ENCODE peak calls at places on chromosome 6, in four cellular contexts. S is A549, B is GM12878, V is HepG2. O is an unnamed sample.

GRCh38 chr6:7505196-7505699 is 36.2 kb upstream of the DSP start:
- DNase-seq in S (peak), B (no peak), V (peak), O (no peak)

GRCh38 chr6:108133594-108134179 is 32.1 kb upstream of the NR2E1 start:
- DNase-seq in S (peak), B (no peak), V (peak), O (peak)

GRCh38 chr6:47047479-47048411 is 5.6 kb upstream of the ADGRF1 start:
- DNase-seq in S (peak), B (peak), V (peak), O (peak)

GRCh38 chr6:52495859-52496396 is 75.8 kb downstream of the EFHC1 start:
- DNase-seq in S (no peak), B (no peak), V (no peak), O (no peak)

GRCh38 chr6:45625191-45625664 is 247.5 kb upstream of the SUPT3H start:
- DNase-seq in S (no peak), B (no peak), V (no peak), O (no peak)

GRCh38 chr6:130964289-130964688 is 98.8 kb downstream of the EPB41L2 start:
- DNase-seq in S (no peak), B (no peak), V (no peak), O (no peak)

GRCh38 chr6:4164456-4164855 is 29.1 kb upstream of the ECI2 start:
- DNase-seq in S (no peak), B (no peak), V (no peak), O (no peak)

GRCh38 chr6:68726992-68727391 is 91.9 kb downstream of the ADGRB3 start:
- DNase-seq in S (no peak), B (no peak), V (no peak), O (no peak)

GRCh38 chr6:37433657-37434271 is 743 bp downstream of the CMTR1 start:
- DNase-seq in S (peak), B (peak), V (peak), O (no peak)

GRCh38 chr6:158517581-158517980 is 42.3 kb upstream of the TMEM181 start:
- DNase-seq in S (no peak), B (peak), V (no peak), O (no peak)

GRCh38 chr6:88144637-88145297 is 21.4 kb downstream of the CNR1 start:
- DNase-seq in S (no peak), B (no peak), V (no peak), O (no peak)

GRCh38 chr6:83908813-83909212 is 49.3 kb downstream of the CYB5R4 start:
- DNase-seq in S (no peak), B (no peak), V (no peak), O (no peak)

GRCh38 chr6:132218063-132218696 is 183.1 kb downstream of the MOXD1 start:
- DNase-seq in S (no peak), B (no peak), V (peak), O (no peak)
- TF ChIP-seq CHD4 in S (no peak), B (no peak), V (no peak), O (no peak)

DNA sequence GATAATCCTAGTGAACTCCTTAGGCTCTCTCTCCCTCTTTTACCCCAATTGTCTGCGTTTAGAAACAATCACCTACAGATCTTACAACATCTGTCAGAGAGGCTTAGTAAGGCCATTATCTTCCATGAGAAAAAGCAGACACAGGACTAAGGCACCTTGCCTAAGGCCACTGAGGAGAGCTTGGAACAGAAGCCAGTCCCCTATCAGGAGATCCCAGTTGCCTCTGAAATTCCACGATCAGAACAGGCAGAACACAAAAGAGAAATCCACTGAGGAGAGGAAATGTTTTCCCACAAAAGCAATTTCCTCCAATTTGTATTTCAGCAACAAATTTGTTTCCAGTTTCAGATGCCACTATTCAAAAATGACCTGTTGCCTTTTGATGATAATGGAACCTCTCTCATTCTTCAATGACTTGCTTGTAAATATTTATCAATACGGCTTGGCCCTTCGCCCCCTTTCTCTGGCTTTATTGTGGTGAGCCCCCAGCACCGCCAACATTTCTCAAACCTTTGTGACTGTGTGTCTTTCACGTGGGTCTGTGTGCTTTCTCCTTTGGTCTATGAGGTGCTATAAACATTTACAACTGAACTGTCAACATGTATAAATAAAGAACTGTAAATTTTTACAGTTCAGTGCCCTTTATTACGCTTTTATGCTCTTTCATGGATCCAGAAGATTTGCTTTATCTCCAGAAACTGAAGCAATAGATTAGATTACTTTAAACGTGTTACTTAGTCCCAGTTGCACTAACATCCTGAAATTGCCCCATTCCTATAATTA is 187.8 kb upstream of the PHACTR1 start:
- DNase-seq in S (no peak), B (no peak), V (no peak), O (no peak)
- TF ChIP-seq CHD4 in S (no peak), B (no peak), V (no peak), O (no peak)

GRCh38 chr6:163460307-163460782 is 45.8 kb downstream of the QKI start:
- DNase-seq in S (no peak), B (peak), V (no peak), O (no peak)
- TF ChIP-seq CHD4 in S (no peak), B (no peak), V (no peak), O (no peak)

DNA sequence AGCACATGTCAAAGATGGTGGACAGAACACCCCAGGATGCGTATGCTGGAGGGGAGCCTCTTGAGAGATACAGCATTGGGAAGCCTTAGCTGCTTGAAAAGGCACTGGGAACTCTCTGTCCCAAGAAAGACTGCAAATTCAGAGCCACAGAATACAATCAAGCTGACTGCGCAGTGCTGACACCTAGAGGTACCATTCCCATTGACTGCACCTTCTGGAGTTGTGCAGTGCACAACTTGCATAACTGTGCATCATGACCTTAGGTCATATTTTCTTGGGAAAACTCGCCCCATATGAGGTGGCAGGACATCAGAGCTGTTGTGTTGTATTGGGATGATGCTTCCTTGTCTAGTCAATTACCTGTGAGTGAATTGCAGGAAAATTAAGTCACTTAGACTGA is 646.5 kb upstream of the NOX3 start:
- DNase-seq in S (peak), B (no peak), V (no peak), O (no peak)
- TF ChIP-seq CHD4 in S (no peak), B (no peak), V (no peak), O (no peak)

GRCh38 chr6:28587011-28587745 is 61.5 kb downstream of the GPX5 start:
- DNase-seq in S (peak), B (no peak), V (peak), O (no peak)

GRCh38 chr6:28589234-28589951 is 63.7 kb downstream of the GPX5 start:
- DNase-seq in S (peak), B (peak), V (peak), O (no peak)

GRCh38 chr6:28586273-28586672 is 60.6 kb downstream of the GPX5 start:
- DNase-seq in S (no peak), B (no peak), V (peak), O (no peak)

GRCh38 chr6:28589952-28590340 is 64.3 kb downstream of the GPX5 start:
- DNase-seq in S (no peak), B (no peak), V (no peak), O (no peak)

DNA sequence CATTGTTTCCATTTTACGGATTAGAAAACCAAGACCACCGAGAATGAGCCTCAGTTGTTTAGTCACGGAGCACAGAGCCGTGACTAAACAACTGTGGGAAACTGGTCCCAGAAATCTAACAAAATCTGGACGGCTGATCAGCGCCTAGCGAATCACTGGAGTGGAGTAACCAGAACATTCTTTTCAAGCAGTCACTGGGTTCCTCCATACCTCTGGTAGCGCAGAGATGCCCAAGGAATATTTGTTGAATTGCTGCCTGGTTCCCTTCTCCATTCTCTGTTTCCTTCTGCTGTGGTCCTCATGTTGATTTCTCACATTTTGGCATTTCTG is 62.0 kb downstream of the GPX5 start:
- DNase-seq in S (no peak), B (no peak), V (no peak), O (no peak)
- TF ChIP-seq CHD4 in S (no peak), B (no peak), V (no peak), O (no peak)

GRCh38 chr6:164690702-164691500 is 618.5 kb downstream of the C6orf118 start:
- DNase-seq in S (no peak), B (no peak), V (no peak), O (no peak)

GRCh38 chr6:164695896-164696295 is 613.5 kb downstream of the C6orf118 start:
- DNase-seq in S (no peak), B (no peak), V (no peak), O (no peak)

GRCh38 chr6:164690241-164690640 is 619.2 kb downstream of the C6orf118 start:
- DNase-seq in S (no peak), B (no peak), V (no peak), O (no peak)

GRCh38 chr6:164692772-164693171 is 616.6 kb downstream of the C6orf118 start:
- DNase-seq in S (no peak), B (no peak), V (no peak), O (no peak)

DNA sequence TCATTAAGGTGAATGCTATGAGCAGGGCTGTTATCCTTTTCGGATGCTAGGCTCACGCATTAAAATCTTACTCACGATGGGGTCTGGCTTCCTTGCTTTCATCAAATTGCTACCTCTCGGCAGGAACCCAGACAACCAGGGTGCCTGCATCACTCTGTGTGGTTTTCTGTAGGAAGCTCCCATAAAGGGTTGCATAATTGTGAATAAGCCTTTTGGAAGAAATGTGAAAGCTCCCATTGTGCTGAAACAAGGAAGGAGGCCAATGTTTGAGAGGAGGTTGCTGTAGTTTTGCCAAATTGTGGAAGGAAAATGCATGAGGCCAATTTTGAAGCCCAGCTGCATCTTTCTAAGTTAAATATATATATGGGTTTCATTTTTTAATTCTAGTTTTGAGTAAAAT is 615.5 kb downstream of the C6orf118 start:
- DNase-seq in S (no peak), B (no peak), V (no peak), O (no peak)
- TF ChIP-seq CHD4 in S (no peak), B (no peak), V (no peak), O (no peak)

DNA sequence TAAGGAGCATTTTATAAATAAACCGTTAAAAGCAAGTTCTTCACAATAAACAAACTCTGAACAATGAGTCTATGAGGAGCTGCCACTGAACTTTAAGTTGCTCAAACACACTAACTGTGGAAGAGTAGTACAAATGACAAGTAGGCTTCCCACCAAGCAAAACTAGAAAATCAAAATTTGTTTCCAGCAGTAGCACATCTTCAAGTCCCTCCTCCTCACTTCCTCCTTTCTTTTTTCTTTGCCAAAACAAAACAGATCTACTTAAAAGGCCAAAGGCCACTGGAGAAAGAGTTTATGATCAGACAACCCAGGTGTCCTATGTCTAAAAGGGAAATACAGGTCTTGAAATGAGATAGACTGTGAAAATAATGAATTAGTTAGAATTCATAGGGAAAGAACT is 17.1 kb upstream of the FAM135A start:
- DNase-seq in S (no peak), B (no peak), V (no peak), O (no peak)
- TF ChIP-seq CHD4 in S (no peak), B (no peak), V (no peak), O (no peak)

GRCh38 chr6:135972586-135972985 is 121.1 kb downstream of the PDE7B start:
- DNase-seq in S (no peak), B (no peak), V (no peak), O (no peak)

GRCh38 chr6:135976585-135976984 is 125.1 kb downstream of the PDE7B start:
- DNase-seq in S (no peak), B (no peak), V (no peak), O (no peak)

GRCh38 chr6:135970750-135971149 is 119.2 kb downstream of the PDE7B start:
- DNase-seq in S (no peak), B (no peak), V (no peak), O (no peak)

GRCh38 chr6:135972120-135972519 is 120.6 kb downstream of the PDE7B start:
- DNase-seq in S (no peak), B (no peak), V (no peak), O (no peak)

DNA sequence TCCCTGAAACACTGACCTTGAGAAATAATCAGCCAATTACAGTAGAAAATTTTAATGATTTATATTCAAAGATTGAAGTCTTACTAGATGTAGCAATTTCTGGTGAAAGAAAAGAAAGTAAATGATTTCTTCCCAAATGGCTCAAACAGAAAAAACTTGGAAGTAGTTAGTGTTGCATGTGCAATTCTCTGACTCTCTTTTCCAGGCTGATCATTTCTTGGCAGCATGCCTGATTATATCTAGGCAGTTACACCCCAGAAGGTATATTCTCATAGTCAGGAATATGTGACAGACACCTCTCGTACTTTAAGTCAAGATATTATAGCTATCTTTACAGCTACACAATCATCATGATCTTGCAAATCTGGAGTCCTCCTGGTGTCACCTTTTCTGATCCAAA is 122.9 kb downstream of the PDE7B start:
- DNase-seq in S (no peak), B (no peak), V (no peak), O (no peak)
- TF ChIP-seq CHD4 in S (no peak), B (no peak), V (no peak), O (no peak)

DNA sequence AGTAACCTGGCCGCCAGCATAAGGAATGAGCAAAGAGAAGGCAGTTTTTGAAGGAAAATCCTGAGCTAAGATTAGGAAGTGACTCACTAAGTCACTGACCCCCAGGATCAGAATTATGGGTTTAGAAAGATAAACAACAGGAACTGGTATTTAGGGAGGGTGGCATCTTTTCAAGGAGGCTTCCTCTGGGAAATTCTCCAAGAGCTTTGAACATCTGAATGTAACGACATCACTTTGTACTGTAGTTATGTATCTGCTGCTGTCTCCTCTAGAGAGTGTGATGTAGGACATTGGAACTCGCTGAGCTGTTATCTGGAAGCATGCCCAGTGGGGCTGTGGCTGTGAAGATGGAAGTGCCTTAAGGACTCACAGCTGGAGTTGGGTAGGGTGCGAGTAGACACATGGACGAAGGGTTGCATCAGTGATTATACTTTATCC is 236.9 kb downstream of the PACRG start:
- DNase-seq in S (peak), B (no peak), V (no peak), O (no peak)
- TF ChIP-seq CHD4 in S (no peak), B (no peak), V (no peak), O (no peak)

DNA sequence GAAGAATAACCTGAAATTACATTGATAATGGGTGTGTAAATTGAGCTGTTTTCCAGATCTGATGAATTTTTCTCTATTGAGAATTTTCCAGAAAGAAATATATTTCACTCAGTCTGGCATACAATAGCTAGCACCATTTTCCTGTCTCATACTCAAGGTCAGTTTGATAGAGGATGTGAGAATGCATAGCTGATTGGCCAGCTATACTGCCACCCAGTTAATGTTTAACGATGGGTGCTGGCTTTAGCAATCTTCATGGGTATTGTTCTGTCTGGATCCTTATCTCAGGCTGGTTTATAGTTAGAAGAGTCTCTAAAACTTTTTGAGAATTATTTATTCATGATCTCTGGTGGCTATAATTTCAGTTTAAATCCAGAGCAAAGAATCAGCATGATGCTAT is 147.4 kb downstream of the HDGFL1 start:
- DNase-seq in S (peak), B (no peak), V (no peak), O (no peak)
- TF ChIP-seq CHD4 in S (no peak), B (no peak), V (no peak), O (no peak)